ENCODE peak calls at places on chromosomes 5 and 9, in six cellular contexts. T is nephron progenitor cell, P is chondrocyte, N is DND-41, G is GF-D8, F is AG04450. U is an unnamed sample.

GRCh38 chr5:153896701-153897100 is 142.0 kb downstream of the FAM114A2 start:
- DNase-seq in T (no peak), P (no peak), N (no peak), G (no peak), F (peak), U (no peak)

GRCh38 chr9:111691686-111692329 is 30.4 kb downstream of the GNG10 start:
- DNase-seq in T (no peak), P (no peak), N (no peak), G (peak), F (peak), U (no peak)

GRCh38 chr9:131677051-131677444 is 62.8 kb downstream of the RAPGEF1 start:
- DNase-seq in T (no peak), P (no peak), N (no peak), G (no peak), F (no peak), U (no peak)

GRCh38 chr5:127353761-127354160 is 63.2 kb downstream of the MEGF10 start:
- DNase-seq in T (no peak), P (no peak), N (no peak), G (no peak), F (no peak), U (no peak)

GRCh38 chr5:173163219-173163618 is 18.9 kb downstream of the BNIP1 start:
- DNase-seq in T (no peak), P (no peak), N (no peak), G (no peak), F (no peak), U (peak)

GRCh38 chr5:176770431-176770830 is 39.9 kb upstream of the UNC5A start:
- DNase-seq in T (no peak), P (no peak), N (no peak), G (no peak), F (no peak), U (no peak)

GRCh38 chr5:148372883-148373282 is 10.9 kb upstream of the FBXO38 start:
- DNase-seq in T (no peak), P (no peak), N (no peak), G (no peak), F (no peak), U (no peak)

GRCh38 chr9:69637193-69637592 is 35.0 kb downstream of the APBA1 start:
- DNase-seq in T (no peak), P (no peak), N (no peak), G (no peak), F (no peak), U (no peak)

GRCh38 chr5:6633469-6634326 is 458 bp downstream of the SRD5A1 start:
- DNase-seq in T (peak), P (no peak), N (peak), G (no peak), F (no peak), U (peak)

GRCh38 chr9:127812936-127813675 is 10.4 kb downstream of the FPGS start:
- DNase-seq in T (no peak), P (no peak), N (no peak), G (no peak), F (no peak), U (no peak)

GRCh38 chr5:137453476-137454080 is 45.5 kb downstream of the SPOCK1 start:
- DNase-seq in T (peak), P (no peak), N (peak), G (no peak), F (peak), U (no peak)

GRCh38 chr9:133729646-133730281 is 8.4 kb downstream of the SARDH start:
- DNase-seq in T (no peak), P (no peak), N (no peak), G (no peak), F (no peak), U (no peak)

GRCh38 chr5:111976705-111977104 is 219.7 kb upstream of the NREP start:
- DNase-seq in T (no peak), P (no peak), N (no peak), G (no peak), F (no peak), U (no peak)

GRCh38 chr9:100637787-100638186 is 59.9 kb downstream of the CAVIN4 start:
- DNase-seq in T (peak), P (no peak), N (no peak), G (no peak), F (no peak), U (peak)

GRCh38 chr9:114366334-114367128 is 21.3 kb downstream of the AKNA start:
- DNase-seq in T (no peak), P (no peak), N (no peak), G (no peak), F (peak), U (no peak)

GRCh38 chr5:76811214-76811613 is 7.6 kb upstream of the F2RL1 start:
- DNase-seq in T (no peak), P (no peak), N (no peak), G (no peak), F (no peak), U (no peak)

GRCh38 chr9:87557996-87558395 is 60.3 kb downstream of the DAPK1 start:
- DNase-seq in T (no peak), P (no peak), N (no peak), G (peak), F (no peak), U (no peak)

GRCh38 chr9:123370108-123370507 is 14.1 kb downstream of the CRB2 start:
- DNase-seq in T (no peak), P (no peak), N (no peak), G (no peak), F (no peak), U (no peak)

GRCh38 chr9:92607773-92608172 is 62.2 kb downstream of the IPPK start:
- DNase-seq in T (peak), P (no peak), N (no peak), G (no peak), F (peak), U (no peak)

GRCh38 chr9:124771867-124772621 is 933 bp upstream of the NR6A1 start:
- DNase-seq in T (peak), P (no peak), N (peak), G (no peak), F (no peak), U (peak)

GRCh38 chr5:15752886-15753285 is 252.9 kb downstream of the FBXL7 start:
- DNase-seq in T (peak), P (no peak), N (no peak), G (no peak), F (no peak), U (peak)

GRCh38 chr5:177317959-177318377 is 6.3 kb upstream of the MXD3 start:
- DNase-seq in T (peak), P (no peak), N (peak), G (peak), F (peak), U (peak)

GRCh38 chr5:171418982-171419662 is at the start of gene FGF18:
- DNase-seq in T (peak), P (no peak), N (peak), G (no peak), F (no peak), U (peak)

GRCh38 chr5:170745481-170746061 is 38.0 kb upstream of the GABRP start:
- DNase-seq in T (peak), P (peak), N (no peak), G (no peak), F (no peak), U (peak)

GRCh38 chr9:71955300-71955915 is 44.0 kb downstream of the C9orf85 start:
- DNase-seq in T (no peak), P (no peak), N (no peak), G (peak), F (no peak), U (no peak)

GRCh38 chr5:142065273-142065672 is 43.3 kb upstream of the NDFIP1 start:
- DNase-seq in T (peak), P (no peak), N (no peak), G (no peak), F (no peak), U (peak)

GRCh38 chr9:69674741-69675438 is 2.7 kb upstream of the APBA1 start:
- DNase-seq in T (no peak), P (no peak), N (no peak), G (no peak), F (peak), U (no peak)